ENCODE peak calls at places on chromosomes 7 and 10, in nine cellular contexts. B, X, U, A, C, S, E, V and M are unnamed samples.

GRCh38 chr7:112271162-112271561 is 64.7 kb downstream of the ZNF277 start:
- DNase-seq in B (no peak), C (no peak), A (no peak), S (no peak), X (no peak), V (no peak), U (no peak), E (no peak), M (no peak)

GRCh38 chr7:149497467-149498261 is at the start of gene ZNF746:
- DNase-seq in X (peak), B (peak), V (peak), U (peak), E (peak), S (peak), C (peak), A (peak), M (peak)

GRCh38 chr10:110077436-110078120 is 69.8 kb downstream of the ADD3 start:
- DNase-seq in X (no peak), S (peak), B (no peak), C (no peak), E (no peak), U (no peak), V (no peak), A (no peak), M (no peak)

GRCh38 chr7:1902231-1902855 is 232.3 kb downstream of the ELFN1 start:
- DNase-seq in S (no peak), A (no peak), U (no peak), V (no peak), C (no peak), E (no peak), B (no peak), X (no peak), M (no peak)

GRCh38 chr10:124044143-124044862 is 49.1 kb downstream of the CHST15 start:
- DNase-seq in C (no peak), X (no peak), E (no peak), A (no peak), B (no peak), U (no peak), S (no peak), V (no peak), M (peak)

GRCh38 chr7:3537210-3537875 is 236.3 kb downstream of the SDK1 start:
- DNase-seq in E (no peak), A (no peak), U (no peak), X (no peak), S (no peak), V (no peak), C (no peak), B (no peak), M (no peak)

GRCh38 chr7:151175047-151175792 is 7.7 kb upstream of the GBX1 start:
- DNase-seq in C (no peak), U (no peak), E (no peak), V (no peak), X (no peak), S (no peak), B (no peak), A (no peak), M (no peak)

GRCh38 chr7:65946895-65947294 is 35.1 kb downstream of the GUSB start:
- DNase-seq in A (peak), S (no peak), X (no peak), E (no peak), U (no peak), B (no peak), V (peak), C (no peak), M (no peak)

GRCh38 chr10:133393401-133394063 is 425 bp upstream of the MTG1 start:
- DNase-seq in C (no peak), A (no peak), B (no peak), X (no peak), U (no peak), E (no peak), V (no peak), S (no peak), M (no peak)

GRCh38 chr7:155466814-155467675 is 9.1 kb downstream of the EN2 start:
- DNase-seq in E (no peak), C (peak), X (peak), S (no peak), B (peak), U (peak), V (no peak), A (no peak), M (no peak)

GRCh38 chr7:20229652-20230500 is 12.7 kb upstream of the MACC1 start:
- DNase-seq in V (peak), S (no peak), C (no peak), E (no peak), B (no peak), A (peak), U (no peak), X (no peak), M (no peak)

GRCh38 chr10:125605167-125605566 is 77.8 kb downstream of the TEX36 start:
- DNase-seq in U (no peak), V (peak), B (no peak), E (no peak), A (no peak), S (no peak), C (no peak), X (no peak), M (no peak)

GRCh38 chr10:17143055-17143690 is 13.6 kb upstream of the CUBN start:
- DNase-seq in V (no peak), A (no peak), C (no peak), S (no peak), U (no peak), B (no peak), X (no peak), E (no peak), M (no peak)

GRCh38 chr10:91944880-91945630 is 21.5 kb downstream of the BTAF1 start:
- DNase-seq in U (no peak), X (no peak), V (peak), C (no peak), S (no peak), A (no peak), B (peak), E (no peak), M (no peak)

GRCh38 chr7:23689165-23689564 is 9.2 kb downstream of the FAM221A start:
- DNase-seq in U (no peak), A (no peak), B (no peak), V (no peak), X (no peak), C (no peak), E (no peak), S (no peak), M (no peak)

GRCh38 chr7:24652551-24652950 is 79.3 kb downstream of the PALS2 start:
- DNase-seq in S (no peak), B (no peak), V (no peak), U (no peak), A (no peak), E (no peak), X (no peak), C (no peak), M (no peak)

GRCh38 chr10:95363303-95363912 is 72.6 kb upstream of the PDLIM1 start:
- DNase-seq in S (peak), B (peak), C (no peak), V (peak), A (peak), U (peak), X (peak), E (peak), M (no peak)

GRCh38 chr7:6424702-6425072 is 23.1 kb downstream of the DAGLB start:
- DNase-seq in A (no peak), U (no peak), C (no peak), X (no peak), E (no peak), V (no peak), S (no peak), B (no peak), M (no peak)

GRCh38 chr7:129101746-129102145 is 42.8 kb upstream of the TSPAN33 start:
- DNase-seq in B (no peak), U (no peak), E (no peak), S (no peak), C (no peak), A (no peak), V (no peak), X (no peak), M (no peak)

GRCh38 chr7:35705932-35706461 is 11.1 kb upstream of the HERPUD2 start:
- DNase-seq in E (no peak), B (no peak), V (no peak), C (no peak), U (no peak), X (no peak), S (no peak), A (no peak), M (no peak)

GRCh38 chr7:13016036-13016581 is 328.7 kb downstream of the ARL4A start:
- DNase-seq in V (no peak), E (no peak), C (no peak), U (no peak), B (no peak), X (no peak), A (no peak), S (no peak), M (no peak)

GRCh38 chr7:25813381-25813780 is 338.6 kb upstream of the NFE2L3 start:
- DNase-seq in V (no peak), E (no peak), S (no peak), X (no peak), B (no peak), U (no peak), A (no peak), C (no peak), M (no peak)